ENCODE peak calls at places on chromosomes 11 and 22, in five cellular contexts. N is K562, I is H1, C is GM12878, Z is HepG2. E is an unnamed sample.

GRCh38 chr11:82906236-82906635 is 4.7 kb downstream of the DDIAS start:
- DNase-seq in N (peak; percentile 12), I (no peak), C (no peak), Z (peak; percentile 26), E (no peak)

GRCh38 chr11:87425943-87426342 is 388.2 kb downstream of the TMEM135 start:
- DNase-seq in N (no peak), I (peak; percentile 10), C (no peak), Z (no peak), E (no peak)

GRCh38 chr11:34302046-34302921 is 55.5 kb downstream of the ABTB2 start:
- DNase-seq in N (no peak), I (no peak), C (peak; percentile 45), Z (no peak), E (no peak)

GRCh38 chr11:56911312-56911711 is 77.4 kb upstream of the OR5AK2 start:
- DNase-seq in N (no peak), I (no peak), C (no peak), Z (no peak), E (no peak)

GRCh38 chr11:44775366-44776356 is 48.9 kb downstream of the TSPAN18 start:
- DNase-seq in N (peak; percentile 83), I (no peak), C (no peak), Z (peak; percentile 39), E (peak; percentile 78)

GRCh38 chr11:45150301-45150700 is 3.9 kb downstream of the PRDM11 start:
- DNase-seq in N (no peak), I (no peak), C (no peak), Z (no peak), E (no peak)

GRCh38 chr11:103175461-103176129 is 66.4 kb downstream of the DYNC2H1 start:
- DNase-seq in N (no peak), I (no peak), C (no peak), Z (no peak), E (no peak)

GRCh38 chr11:93512073-93512475 is 31.1 kb downstream of the SMCO4 start:
- DNase-seq in N (no peak), I (no peak), C (peak; percentile 64), Z (no peak), E (no peak)

GRCh38 chr22:29842172-29842571 is 4.1 kb upstream of the ASCC2 start:
- DNase-seq in N (no peak), I (no peak), C (no peak), Z (no peak), E (no peak)

GRCh38 chr11:130604606-130605005 is 156.2 kb downstream of the ADAMTS15 start:
- DNase-seq in N (no peak), I (no peak), C (no peak), Z (no peak), E (no peak)

GRCh38 chr11:120334894-120335462 is 1.2 kb upstream of the ARHGEF12 start:
- DNase-seq in N (peak; percentile 88), I (no peak), C (peak; percentile 69), Z (peak; percentile 74), E (peak; percentile 29)

GRCh38 chr22:18032455-18033101 is 8.2 kb upstream of the MICAL3 start:
- DNase-seq in N (no peak), I (no peak), C (no peak), Z (no peak), E (no peak)

GRCh38 chr11:126578021-126578420 is 222.5 kb downstream of the ST3GAL4 start:
- DNase-seq in N (no peak), I (no peak), C (no peak), Z (no peak), E (no peak)

GRCh38 chr11:95147364-95147905 is 57.8 kb downstream of the ENDOD1 start:
- DNase-seq in N (peak; percentile 95), I (no peak), C (no peak), Z (peak; percentile 14), E (no peak)
- TF ChIP-seq ATF3 in N (peak; percentile 93), I (no peak), C (no peak), Z (peak; percentile 23), E (no peak)

GRCh38 chr22:50171319-50171964 is 911 bp downstream of the PANX2 start:
- DNase-seq in N (no peak), I (no peak), C (no peak), Z (no peak), E (no peak)

GRCh38 chr22:50170453-50171318 is at the start of gene PANX2:
- DNase-seq in N (no peak), I (no peak), C (no peak), Z (no peak), E (peak; percentile 44)

GRCh38 chr22:50167689-50168489 is 2.6 kb upstream of the PANX2 start:
- DNase-seq in N (no peak), I (no peak), C (no peak), Z (no peak), E (no peak)

GRCh38 chr22:50169181-50169759 is 1.3 kb upstream of the PANX2 start:
- DNase-seq in N (no peak), I (no peak), C (no peak), Z (no peak), E (no peak)

GRCh38 chr22:50169774-50170341 is 673 bp upstream of the PANX2 start:
- DNase-seq in N (peak; percentile 84), I (no peak), C (no peak), Z (no peak), E (no peak)
- TF ChIP-seq USF2 in N (no peak), I (no peak), C (no peak), Z (no peak), E (no peak)

GRCh38 chr11:911031-911889 is 650 bp upstream of the CHID1 start:
- DNase-seq in N (peak; percentile 69), I (no peak), C (no peak), Z (no peak), E (peak; percentile 68)
- TF ChIP-seq CTCF in N (no peak), I (no peak), C (no peak), Z (peak; percentile 2), E (no peak)

DNA sequence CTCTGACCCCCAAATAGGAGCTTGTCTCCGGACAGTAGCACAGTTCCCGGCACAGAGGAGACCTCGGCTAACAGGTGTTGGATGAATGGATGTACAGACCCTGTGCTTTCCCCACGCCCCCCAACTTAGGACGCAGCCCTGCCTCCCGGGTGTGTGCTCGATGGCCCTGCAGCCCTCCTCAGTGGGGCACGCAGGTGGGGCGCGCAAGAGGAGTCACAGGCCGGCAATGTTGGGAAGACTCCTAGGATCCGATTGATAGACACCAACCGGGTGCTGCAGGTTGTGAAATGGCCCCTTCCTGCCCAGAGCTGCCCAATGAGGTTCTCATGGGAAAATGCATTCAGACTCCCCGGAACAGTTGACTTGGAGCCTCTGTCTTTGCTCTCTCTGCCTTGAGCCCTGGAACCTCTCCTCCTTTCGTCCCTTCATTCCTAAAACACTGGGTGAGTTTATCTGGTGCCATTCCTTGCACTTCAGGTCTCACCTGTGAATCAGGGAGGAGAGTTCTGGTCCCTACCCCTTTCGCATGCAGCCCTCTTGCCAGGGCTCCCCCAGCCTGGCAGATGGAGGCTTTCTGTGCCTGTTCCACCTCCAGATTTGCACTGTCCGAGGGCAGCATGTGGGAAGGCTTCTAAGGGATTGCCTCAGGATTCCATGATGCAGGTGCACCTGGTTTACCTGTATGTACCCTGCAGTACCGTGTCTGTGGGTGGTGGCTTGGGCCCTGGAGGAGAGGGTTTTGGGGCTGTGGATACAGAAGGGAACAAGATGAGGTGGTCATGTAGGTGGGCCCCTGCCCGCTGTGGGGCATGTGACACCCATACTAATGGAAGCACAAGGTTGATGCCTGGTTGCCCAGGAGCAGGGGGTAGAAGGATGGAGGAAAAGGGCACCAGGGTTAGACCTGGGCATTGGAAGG is 1.2 kb downstream of the MICALL1 start:
- DNase-seq in N (no peak), I (no peak), C (no peak), Z (no peak), E (no peak)
- TF ChIP-seq ATF3 in N (no peak), I (no peak), C (no peak), Z (no peak), E (no peak)

GRCh38 chr22:36323182-36323854 is 64.4 kb downstream of the MYH9 start:
- DNase-seq in N (no peak), I (no peak), C (no peak), Z (no peak), E (no peak)
- TF ChIP-seq USF2 in N (no peak), I (no peak), C (no peak), Z (no peak), E (no peak)